ENCODE peak calls at places on chromosomes 2 and 18, in five cellular contexts. T is psoas muscle, D is upper lobe of right lung, O is IMR-90, L is mammary epithelial cell. E is an unnamed sample.

GRCh38 chr2:159164457-159164894 is 122.0 kb downstream of the WDSUB1 start:
- DNase-seq in T (no peak), D (no peak), O (no peak), L (no peak), E (peak; percentile 32)

GRCh38 chr2:95337829-95338228 is 40.7 kb downstream of the KCNIP3 start:
- DNase-seq in T (peak; percentile 19), D (peak; percentile 40), O (no peak), L (no peak), E (no peak)

GRCh38 chr18:40935423-40935822 is 1019.6 kb upstream of the PIK3C3 start:
- DNase-seq in T (no peak), D (no peak), O (peak; percentile 15), L (peak; percentile 12), E (peak; percentile 15)

GRCh38 chr2:46970334-46971288 is 55.0 kb upstream of the MCFD2 start:
- DNase-seq in T (peak; percentile 84), D (no peak), O (peak; percentile 53), L (peak; percentile 89), E (peak; percentile 67)

GRCh38 chr18:35610724-35611123 is 29.2 kb downstream of the GALNT1 start:
- DNase-seq in T (no peak), D (no peak), O (no peak), L (no peak), E (no peak)

GRCh38 chr2:43361286-43361685 is 134.9 kb upstream of the ZFP36L2 start:
- DNase-seq in T (no peak), D (no peak), O (no peak), L (no peak), E (no peak)

GRCh38 chr2:46650556-46651001 is 171.2 kb downstream of the TMEM247 start:
- DNase-seq in T (no peak), D (no peak), O (peak; percentile 90), L (peak; percentile 69), E (peak; percentile 88)

GRCh38 chr2:169050476-169051240 is 18.7 kb upstream of the DHRS9 start:
- DNase-seq in T (no peak), D (no peak), O (no peak), L (peak; percentile 82), E (no peak)

GRCh38 chr2:172658945-172659344 is 76.7 kb upstream of the RAPGEF4 start:
- DNase-seq in T (no peak), D (no peak), O (no peak), L (no peak), E (no peak)

GRCh38 chr2:43038720-43039099 is 187.7 kb downstream of the ZFP36L2 start:
- DNase-seq in T (no peak), D (no peak), O (no peak), L (peak; percentile 30), E (no peak)

GRCh38 chr2:48221846-48222516 is 308.0 kb upstream of the STON1 start:
- DNase-seq in T (no peak), D (no peak), O (no peak), L (peak; percentile 58), E (no peak)

GRCh38 chr2:222982909-222983265 is 69.1 kb upstream of the KCNE4 start:
- DNase-seq in T (no peak), D (no peak), O (no peak), L (no peak), E (no peak)

GRCh38 chr2:215611609-215612386 is 175.9 kb upstream of the FN1 start:
- DNase-seq in T (no peak), D (no peak), O (no peak), L (no peak), E (peak; percentile 5)
- TF ChIP-seq CTCF in T (no peak), D (no peak), O (no peak), L (no peak), E (no peak)

GRCh38 chr2:240999001-240999791 is 778 bp downstream of the SNED1 start:
- DNase-seq in T (peak; percentile 80), D (peak; percentile 73), O (no peak), L (no peak), E (no peak)
- H3K4me3 ChIP-seq in T (peak overlapping the region; percentile 85), D (peak overlapping the region; percentile 63), O (peak overlapping the region; percentile 55), L (peak overlapping the region; percentile 50), E (peak overlapping the region; percentile 53)

GRCh38 chr2:221961561-221961960 is 337.2 kb downstream of the PAX3 start:
- DNase-seq in T (no peak), D (no peak), O (no peak), L (no peak), E (no peak)

GRCh38 chr2:221962186-221962585 is 336.6 kb downstream of the PAX3 start:
- DNase-seq in T (no peak), D (no peak), O (no peak), L (no peak), E (no peak)

GRCh38 chr2:221958224-221958623 is 340.6 kb downstream of the PAX3 start:
- DNase-seq in T (no peak), D (no peak), O (no peak), L (no peak), E (no peak)
- TF ChIP-seq CTCF in T (no peak), D (no peak), O (no peak), L (no peak), E (no peak)

DNA sequence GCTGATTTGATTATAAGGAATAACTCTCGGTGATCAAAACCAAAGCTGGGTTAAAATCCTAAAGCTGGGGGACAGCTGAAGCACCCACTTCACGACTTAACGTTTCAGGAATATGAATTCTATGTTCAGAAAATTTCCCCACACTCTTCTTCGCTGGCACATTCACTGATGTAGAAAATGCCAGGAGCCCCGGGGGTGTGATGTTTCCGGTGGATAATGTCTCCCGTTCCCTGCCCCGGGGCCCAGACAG is 191.4 kb upstream of the TCF4 start:
- DNase-seq in T (peak; percentile 54), D (no peak), O (no peak), L (peak; percentile 22), E (peak; percentile 27)
- H3K4me3 ChIP-seq in T (peak overlapping the region; percentile 82), D (peak overlapping the region; percentile 58), O (peak overlapping the region; percentile 72), L (peak overlapping the region; percentile 58), E (peak overlapping the region; percentile 73)

DNA sequence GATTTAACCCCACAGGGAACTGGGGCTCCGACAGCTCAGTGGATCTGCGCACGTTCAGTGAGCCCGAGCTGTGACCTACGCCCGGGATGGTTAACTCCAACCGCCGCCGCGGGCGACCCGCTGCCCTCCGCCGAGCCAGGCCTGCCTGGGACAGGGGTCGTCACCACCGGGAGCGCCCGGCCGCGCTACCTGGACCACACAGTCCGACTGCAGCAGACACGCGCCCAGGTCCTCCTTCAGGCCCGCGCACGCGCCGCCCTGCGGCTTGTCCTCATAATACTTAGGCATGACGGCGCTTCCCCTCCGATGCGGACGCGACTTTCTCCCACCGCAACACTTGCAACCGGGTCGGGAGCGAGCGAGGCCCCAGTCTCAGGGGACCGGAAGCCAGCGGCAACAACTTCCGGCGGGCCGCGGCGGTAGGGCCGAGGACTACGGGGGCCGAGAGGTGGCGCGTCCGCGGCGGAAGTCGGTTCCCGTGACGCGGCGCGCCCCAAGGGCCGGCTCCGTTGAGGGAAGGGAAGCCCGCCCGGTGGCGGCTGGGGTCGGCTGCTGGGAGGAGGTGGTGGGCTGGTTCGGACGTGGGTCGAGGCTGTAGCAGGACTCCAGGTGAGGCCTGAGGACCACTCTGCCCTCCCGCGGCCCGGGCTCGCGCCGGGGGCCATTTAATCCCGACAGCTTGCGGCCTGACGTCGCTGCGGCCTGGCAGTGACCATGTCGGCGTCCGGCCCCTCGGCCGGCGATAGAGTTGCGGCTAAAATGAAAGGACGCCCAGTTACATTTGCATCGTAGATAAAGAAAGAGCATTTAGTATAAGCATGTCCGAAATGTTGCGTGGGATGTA is at the start of the genes COA5 and UNC50:
- DNase-seq in T (peak; percentile 95), D (peak; percentile 96), O (peak; percentile 91), L (peak; percentile 88), E (peak; percentile 95)
- TF ChIP-seq CTCF in T (no peak), D (peak; percentile 10), O (peak; percentile 5), L (no peak), E (no peak)

GRCh38 chr2:9675369-9676351 is 44.9 kb upstream of the YWHAQ start:
- DNase-seq in T (no peak), D (no peak), O (peak; percentile 96), L (peak; percentile 91), E (peak; percentile 89)
- H3K4me3 ChIP-seq in T (no peak overlapping the region), D (no peak overlapping the region), O (peak overlapping the region; percentile 33), L (peak overlapping the region; percentile 39), E (peak overlapping the region; percentile 33)

DNA sequence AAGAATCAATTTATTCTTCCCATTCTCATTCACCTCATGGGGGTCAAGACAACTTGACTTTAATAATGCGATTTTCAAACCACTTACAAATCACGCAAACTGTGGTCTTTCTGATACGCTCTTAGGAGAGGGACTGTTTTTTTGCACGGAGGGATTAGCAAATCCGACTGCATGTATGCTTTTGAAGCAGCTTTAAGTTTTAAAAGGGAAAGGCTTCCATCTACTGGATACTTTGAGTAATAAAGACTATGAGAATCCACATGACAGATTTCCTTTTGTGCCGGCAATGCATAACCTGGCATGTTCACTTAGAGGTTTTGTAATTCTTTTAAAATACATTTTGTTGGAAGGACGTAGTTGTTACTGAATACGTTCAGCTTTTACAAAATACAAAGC is 322.9 kb upstream of the KCNJ3 start:
- DNase-seq in T (no peak), D (no peak), O (no peak), L (peak; percentile 28), E (peak; percentile 52)
- TF ChIP-seq CTCF in T (no peak), D (peak; percentile 42), O (no peak), L (peak; percentile 31), E (peak; percentile 25)

GRCh38 chr2:24787532-24787931 is 5.7 kb downstream of the PTRHD1 start:
- DNase-seq in T (no peak), D (no peak), O (no peak), L (no peak), E (no peak)
- H3K4me3 ChIP-seq in T (no peak overlapping the region), D (no peak overlapping the region), O (no peak overlapping the region), L (no peak overlapping the region), E (no peak overlapping the region)

GRCh38 chr18:24014062-24014985 is at the start of gene TTC39C:
- DNase-seq in T (peak; percentile 79), D (peak; percentile 90), O (peak; percentile 71), L (peak; percentile 83), E (peak; percentile 45)
- TF ChIP-seq CTCF in T (no peak), D (no peak), O (no peak), L (no peak), E (no peak)

GRCh38 chr2:36489296-36489695 is 108.7 kb downstream of the FEZ2 start:
- DNase-seq in T (no peak), D (no peak), O (peak; percentile 78), L (peak; percentile 15), E (peak; percentile 88)
- H3K4me3 ChIP-seq in T (no peak overlapping the region), D (no peak overlapping the region), O (no peak overlapping the region), L (no peak overlapping the region), E (no peak overlapping the region)